ENCODE peak calls at places on chromosome 15, in six cellular contexts. D is KG1, X is astrocyte of the spinal cord, U is nucleus accumbens, T is kidney, R is H4. O is an unnamed sample.

GRCh38 chr15:83698294-83698693 is 44.4 kb downstream of the ADAMTSL3 start:
- DNase-seq in D (no peak), X (peak; percentile 22), U (no peak), T (peak; percentile 78), R (no peak), O (no peak)

GRCh38 chr15:78715930-78716329 is 74.9 kb upstream of the CHRNB4 start:
- DNase-seq in D (no peak), X (peak; percentile 58), U (no peak), T (no peak), R (no peak), O (no peak)

GRCh38 chr15:60343221-60343970 is 54.4 kb downstream of the ANXA2 start:
- DNase-seq in D (no peak), X (peak; percentile 36), U (no peak), T (no peak), R (no peak), O (no peak)

GRCh38 chr15:32790352-32790999 is 72.7 kb downstream of the GREM1 start:
- DNase-seq in D (no peak), X (peak; percentile 60), U (no peak), T (no peak), R (no peak), O (no peak)

GRCh38 chr15:33934896-33935295 is 33.4 kb upstream of the CHRM5 start:
- DNase-seq in D (no peak), X (no peak), U (no peak), T (no peak), R (no peak), O (no peak)

GRCh38 chr15:76345269-76345879 is 8.8 kb downstream of the ISL2 start:
- DNase-seq in D (no peak), X (no peak), U (no peak), T (no peak), R (no peak), O (no peak)

GRCh38 chr15:39851505-39852082 is 68.5 kb downstream of the GPR176 start:
- DNase-seq in D (no peak), X (peak; percentile 50), U (no peak), T (no peak), R (no peak), O (no peak)

GRCh38 chr15:47870956-47871625 is 153.8 kb downstream of the SEMA6D start:
- DNase-seq in D (no peak), X (peak; percentile 82), U (no peak), T (no peak), R (peak; percentile 72), O (no peak)

GRCh38 chr15:62306851-62307504 is 141.9 kb upstream of the C2CD4B start:
- DNase-seq in D (no peak), X (peak; percentile 75), U (peak; percentile 1), T (peak; percentile 75), R (peak; percentile 70), O (peak; percentile 11)

GRCh38 chr15:65386886-65387285 is 9.1 kb upstream of the IGDCC3 start:
- DNase-seq in D (no peak), X (no peak), U (no peak), T (peak; percentile 32), R (no peak), O (no peak)

GRCh38 chr15:72341361-72341760 is 21.4 kb upstream of the CELF6 start:
- DNase-seq in D (no peak), X (no peak), U (no peak), T (no peak), R (peak; percentile 17), O (no peak)

GRCh38 chr15:34246276-34247010 is 21.6 kb downstream of the EMC4 start:
- DNase-seq in D (no peak), X (no peak), U (no peak), T (no peak), R (no peak), O (no peak)

GRCh38 chr15:50425219-50425618 is 1.0 kb downstream of the USP8 start:
- DNase-seq in D (no peak), X (no peak), U (no peak), T (no peak), R (no peak), O (no peak)

GRCh38 chr15:90031231-90031791 is 30.2 kb downstream of the ZNF710 start:
- DNase-seq in D (peak; percentile 48), X (peak; percentile 48), U (no peak), T (no peak), R (no peak), O (no peak)

GRCh38 chr15:81069356-81069755 is 64.7 kb upstream of the CFAP161 start:
- DNase-seq in D (no peak), X (no peak), U (no peak), T (no peak), R (no peak), O (no peak)

GRCh38 chr15:74892313-74892712 is 2.5 kb downstream of the MPI start:
- DNase-seq in D (no peak), X (no peak), U (no peak), T (no peak), R (no peak), O (no peak)

GRCh38 chr15:70955151-70955550 is 62.5 kb downstream of the LRRC49 start:
- DNase-seq in D (no peak), X (peak; percentile 8), U (no peak), T (no peak), R (no peak), O (no peak)

GRCh38 chr15:69398541-69398940 is 15.6 kb upstream of the KIF23 start:
- DNase-seq in D (no peak), X (peak; percentile 38), U (no peak), T (no peak), R (no peak), O (no peak)

GRCh38 chr15:81165565-81165964 is 31.1 kb upstream of the IL16 start:
- DNase-seq in D (no peak), X (no peak), U (no peak), T (no peak), R (no peak), O (no peak)

GRCh38 chr15:73691398-73691797 is 7.2 kb downstream of the CD276 start:
- DNase-seq in D (no peak), X (peak; percentile 76), U (peak; percentile 13), T (no peak), R (no peak), O (peak; percentile 12)

GRCh38 chr15:79678032-79678701 is 218.6 kb downstream of the MTHFS start:
- DNase-seq in D (no peak), X (no peak), U (no peak), T (no peak), R (no peak), O (no peak)

GRCh38 chr15:66734961-66735908 is 33.2 kb downstream of the SMAD6 start:
- DNase-seq in D (no peak), X (no peak), U (no peak), T (peak; percentile 61), R (no peak), O (no peak)

GRCh38 chr15:56918907-56919707 is 663 bp downstream of the TCF12 start:
- DNase-seq in D (peak; percentile 21), X (peak; percentile 59), U (peak; percentile 48), T (peak; percentile 85), R (peak; percentile 23), O (no peak)

GRCh38 chr15:100343251-100343650 is 1.5 kb upstream of the ADAMTS17 start:
- DNase-seq in D (no peak), X (no peak), U (no peak), T (no peak), R (no peak), O (no peak)

GRCh38 chr15:70492240-70493177 is 270.8 kb downstream of the UACA start:
- DNase-seq in D (peak; percentile 84), X (peak; percentile 93), U (peak; percentile 7), T (peak; percentile 84), R (peak; percentile 97), O (peak; percentile 21)

GRCh38 chr15:41607033-41607432 is 48.0 kb downstream of the TYRO3 start:
- DNase-seq in D (no peak), X (peak; percentile 89), U (no peak), T (no peak), R (peak; percentile 51), O (no peak)

GRCh38 chr15:59176653-59177444 is 29.8 kb upstream of the LDHAL6B start:
- DNase-seq in D (no peak), X (no peak), U (no peak), T (no peak), R (no peak), O (no peak)

GRCh38 chr15:60972866-60973265 is 256.2 kb downstream of the RORA start:
- DNase-seq in D (no peak), X (peak; percentile 67), U (no peak), T (no peak), R (peak; percentile 10), O (no peak)

GRCh38 chr15:83323296-83323711 is 38.8 kb upstream of the BNC1 start:
- DNase-seq in D (no peak), X (peak; percentile 91), U (no peak), T (peak; percentile 90), R (peak; percentile 29), O (no peak)

GRCh38 chr15:51861557-51862350 is 32.3 kb downstream of the TMOD3 start:
- DNase-seq in D (no peak), X (no peak), U (no peak), T (no peak), R (no peak), O (no peak)

GRCh38 chr15:83766326-83766725 is 112.4 kb downstream of the ADAMTSL3 start:
- DNase-seq in D (no peak), X (no peak), U (no peak), T (no peak), R (no peak), O (no peak)

GRCh38 chr15:100919481-100920405 is 586 bp downstream of the LRRK1 start:
- DNase-seq in D (no peak), X (peak; percentile 20), U (no peak), T (no peak), R (no peak), O (no peak)

GRCh38 chr15:64070965-64071851 is 22.4 kb downstream of the CIAO2A start:
- DNase-seq in D (no peak), X (peak; percentile 58), U (peak; percentile 9), T (peak; percentile 61), R (peak; percentile 61), O (peak; percentile 33)

GRCh38 chr15:67510597-67511225 is 10.2 kb upstream of the C15orf61 start:
- DNase-seq in D (no peak), X (peak; percentile 56), U (no peak), T (no peak), R (peak; percentile 25), O (no peak)

GRCh38 chr15:71743861-71744382 is 66.4 kb upstream of the NR2E3 start:
- DNase-seq in D (peak; percentile 17), X (peak; percentile 56), U (no peak), T (no peak), R (peak; percentile 48), O (no peak)

GRCh38 chr15:34753236-34753894 is 1.4 kb downstream of the GJD2 start:
- DNase-seq in D (no peak), X (peak; percentile 49), U (no peak), T (no peak), R (peak; percentile 38), O (no peak)

GRCh38 chr15:82571722-82572222 is 31.5 kb upstream of the RPS17 start:
- DNase-seq in D (no peak), X (peak; percentile 60), U (peak; percentile 77), T (peak; percentile 83), R (peak; percentile 36), O (peak; percentile 82)

GRCh38 chr15:78396976-78397375 is 41.0 kb upstream of the IREB2 start:
- DNase-seq in D (no peak), X (no peak), U (peak; percentile 7), T (peak; percentile 91), R (no peak), O (no peak)

GRCh38 chr15:45021331-45021730 is 1.7 kb upstream of the SORD start:
- DNase-seq in D (no peak), X (no peak), U (no peak), T (no peak), R (no peak), O (no peak)

GRCh38 chr15:31435256-31435781 is 108.7 kb downstream of the KLF13 start:
- DNase-seq in D (peak; percentile 92), X (peak; percentile 59), U (peak; percentile 66), T (peak; percentile 90), R (peak; percentile 87), O (no peak)